ENCODE peak calls at places on chromosomes 16 and 17, in six cellular contexts. X is NCI-H82, B is NCI-H1930, G is T follicular helper cell, S is epithelial cell of proximal tubule, V is right cardiac atrium. E is an unnamed sample.

GRCh38 chr16:28157768-28158535 is 53.8 kb downstream of the XPO6 start:
- DNase-seq in X (no peak), V (no peak), B (no peak), G (no peak), S (no peak), E (no peak)

GRCh38 chr17:2303278-2304188 is at the start of the genes SMG6 and SRR:
- DNase-seq in X (peak), B (peak), V (peak), G (peak), S (no peak), E (peak)

GRCh38 chr16:70381604-70382342 is 35.1 kb downstream of the DDX19A start:
- DNase-seq in V (no peak), G (no peak), X (no peak), S (no peak), B (no peak), E (no peak)

GRCh38 chr16:23383881-23384280 is 69.1 kb downstream of the COG7 start:
- DNase-seq in B (no peak), X (no peak), G (no peak), V (no peak), S (no peak), E (no peak)

GRCh38 chr16:76777721-76778120 is 413.3 kb upstream of the MON1B start:
- DNase-seq in X (no peak), G (no peak), B (no peak), V (no peak), S (no peak), E (no peak)

GRCh38 chr16:84048306-84048705 is 5.7 kb upstream of the SLC38A8 start:
- DNase-seq in V (peak), S (no peak), B (no peak), X (peak), G (no peak), E (no peak)

GRCh38 chr17:51005768-51006167 is 114.9 kb downstream of the SPAG9 start:
- DNase-seq in G (no peak), B (no peak), X (no peak), S (no peak), V (no peak), E (no peak)

GRCh38 chr16:7334801-7335560 is 2.3 kb downstream of the RBFOX1 start:
- DNase-seq in V (no peak), X (no peak), G (no peak), B (no peak), S (no peak), E (no peak)

GRCh38 chr17:8606415-8606814 is 24.1 kb downstream of the MYH10 start:
- DNase-seq in S (no peak), B (no peak), G (no peak), V (no peak), X (no peak), E (no peak)

GRCh38 chr17:57442914-57443571 is 186.7 kb downstream of the MSI2 start:
- DNase-seq in X (no peak), V (peak), G (peak), S (no peak), B (no peak), E (peak)

GRCh38 chr17:75695141-75695829 is 26.0 kb upstream of the ITGB4 start:
- DNase-seq in G (no peak), V (no peak), S (no peak), B (no peak), X (no peak), E (no peak)

GRCh38 chr17:66667491-66668030 is 167.4 kb upstream of the CACNG5 start:
- DNase-seq in G (peak), V (no peak), X (no peak), S (no peak), B (no peak), E (peak)

GRCh38 chr16:20695024-20695423 is 2.5 kb downstream of the ACSM1 start:
- DNase-seq in B (no peak), S (no peak), G (no peak), V (no peak), X (no peak), E (no peak)

GRCh38 chr16:83393196-83393981 is 414.4 kb upstream of the HSBP1 start:
- DNase-seq in X (no peak), B (no peak), S (no peak), V (no peak), G (no peak), E (no peak)

GRCh38 chr17:3546521-3546920 is 11.1 kb downstream of the TRPV3 start:
- DNase-seq in S (no peak), G (no peak), X (no peak), V (no peak), B (no peak), E (no peak)

GRCh38 chr16:4315185-4316102 is at the start of gene GLIS2:
- DNase-seq in S (no peak), G (no peak), V (peak), X (peak), B (peak), E (no peak)

GRCh38 chr16:75433732-75434413 is 570 bp upstream of the CFDP1 start:
- DNase-seq in G (peak), S (peak), V (peak), B (peak), X (peak), E (no peak)

GRCh38 chr16:57003439-57004386 is 14.4 kb downstream of the NLRC5 start:
- DNase-seq in B (no peak), G (no peak), S (no peak), V (peak), X (no peak), E (no peak)

GRCh38 chr17:31279401-31279800 is 17.6 kb downstream of the OMG start:
- DNase-seq in G (no peak), V (no peak), B (no peak), X (no peak), S (no peak), E (no peak)

E was measured in activated T-cell treated with anti-CD3 and anti-CD28 coated beads for 1 hour.